ENCODE peak calls at places on chromosome 15, in eight cellular contexts. K is ovary; H is neural crest cell; G is stimulated activated CD4-positive, alpha-beta T cell treated with anti-CD3 and anti-CD28 coated beads, Interleukin-2, amount 100 ng/mL, for 48 hours; L is AML-193; E is esophagus squamous epithelium; M is amniotic stem cell; R is NCI-H524 treated with DMSO at 0.1 percent for 48 hours. A is an unnamed sample.

GRCh38 chr15:38216763-38217162 is 35.9 kb upstream of the SPRED1 start:
- DNase-seq in E (no peak), M (no peak), H (no peak), G (no peak), R (no peak), L (no peak), K (no peak), A (no peak)

GRCh38 chr15:33111051-33111451 is 83.5 kb downstream of the FMN1 start:
- DNase-seq in G (no peak), R (no peak), M (no peak), H (no peak), K (no peak), E (no peak), L (no peak), A (no peak)

GRCh38 chr15:37764733-37765191 is 169.7 kb upstream of the TMCO5A start:
- DNase-seq in L (peak), G (peak), K (no peak), E (no peak), M (peak), H (peak), R (peak), A (peak)

GRCh38 chr15:89947338-89947829 is 34.6 kb upstream of the ARPIN start:
- DNase-seq in E (no peak), L (no peak), M (no peak), H (no peak), R (no peak), K (no peak), G (no peak), A (no peak)

GRCh38 chr15:35886765-35887164 is 340.8 kb upstream of the DPH6 start:
- DNase-seq in H (no peak), K (no peak), R (no peak), G (no peak), L (no peak), E (no peak), M (peak), A (no peak)

GRCh38 chr15:79037848-79038247 is 52.7 kb downstream of the RASGRF1 start:
- DNase-seq in E (no peak), M (no peak), K (no peak), G (no peak), R (no peak), L (no peak), H (no peak), A (no peak)

GRCh38 chr15:41546846-41547786 is 3.1 kb upstream of the RPAP1 start:
- DNase-seq in E (no peak), M (no peak), R (no peak), G (no peak), H (no peak), L (no peak), K (no peak), A (no peak)

GRCh38 chr15:42102646-42103235 is 8.4 kb upstream of the PLA2G4D start:
- DNase-seq in H (no peak), E (no peak), G (no peak), M (no peak), L (no peak), K (no peak), R (no peak), A (no peak)

GRCh38 chr15:63521405-63522142 is 17.2 kb downstream of the USP3 start:
- DNase-seq in L (no peak), K (no peak), M (no peak), H (no peak), G (no peak), R (peak), E (no peak), A (no peak)